ENCODE peak calls at places on chromosomes 11 and 22, in ten cellular contexts. R, L, J, U, M, B, D, H, E and P are unnamed samples.

GRCh38 chr11:126348806-126349582 is 6.5 kb upstream of the ST3GAL4 start:
- DNase-seq in R (no peak), L (no peak), J (no peak), U (no peak), M (peak; percentile 67), B (no peak), D (no peak), H (no peak), E (no peak), P (no peak)

GRCh38 chr11:83681045-83681781 is 395.0 kb upstream of the CCDC90B start:
- DNase-seq in R (no peak), L (no peak), J (no peak), U (no peak), M (no peak), B (peak; percentile 15), D (no peak), H (no peak), E (no peak), P (no peak)

GRCh38 chr11:15073361-15074205 is at the start of gene CALCB:
- DNase-seq in R (no peak), L (no peak), J (no peak), U (no peak), M (peak; percentile 17), B (no peak), D (no peak), H (no peak), E (no peak), P (peak; percentile 68)

GRCh38 chr11:41281131-41281742 is 178.2 kb downstream of the LRRC4C start:
- DNase-seq in R (no peak), L (peak; percentile 50), J (no peak), U (no peak), M (no peak), B (no peak), D (no peak), H (peak; percentile 7), E (no peak), P (no peak)

GRCh38 chr11:73219396-73220285 is 1.6 kb downstream of the P2RY2 start:
- DNase-seq in R (no peak), L (no peak), J (no peak), U (no peak), M (no peak), B (no peak), D (no peak), H (no peak), E (no peak), P (no peak)

GRCh38 chr11:131839326-131839725 is 468.9 kb downstream of the NTM start:
- DNase-seq in R (no peak), L (peak; percentile 8), J (no peak), U (peak; percentile 28), M (no peak), B (no peak), D (no peak), H (no peak), E (no peak), P (no peak)

GRCh38 chr22:20565761-20566160 is 58.4 kb downstream of the MED15 start:
- DNase-seq in R (no peak), L (no peak), J (no peak), U (no peak), M (no peak), B (no peak), D (no peak), H (no peak), E (no peak), P (no peak)

GRCh38 chr22:26616650-26617049 is 1.2 kb downstream of the CRYBB1 start:
- DNase-seq in R (no peak), L (no peak), J (no peak), U (no peak), M (no peak), B (no peak), D (no peak), H (no peak), E (no peak), P (no peak)

GRCh38 chr11:34866375-34866774 is 49.8 kb downstream of the APIP start:
- DNase-seq in R (no peak), L (no peak), J (no peak), U (no peak), M (peak; percentile 45), B (no peak), D (no peak), H (peak; percentile 59), E (no peak), P (no peak)

GRCh38 chr11:34865261-34865660 is 50.9 kb downstream of the APIP start:
- DNase-seq in R (no peak), L (no peak), J (no peak), U (no peak), M (no peak), B (no peak), D (no peak), H (no peak), E (no peak), P (no peak)

GRCh38 chr11:34874202-34874601 is 42.0 kb downstream of the APIP start:
- DNase-seq in R (no peak), L (no peak), J (no peak), U (no peak), M (no peak), B (no peak), D (no peak), H (no peak), E (no peak), P (no peak)

GRCh38 chr11:34870548-34871209 is 45.5 kb downstream of the APIP start:
- DNase-seq in R (no peak), L (no peak), J (no peak), U (no peak), M (no peak), B (no peak), D (no peak), H (no peak), E (no peak), P (no peak)

GRCh38 chr11:34869425-34869824 is 46.8 kb downstream of the APIP start:
- DNase-seq in R (no peak), L (no peak), J (no peak), U (peak; percentile 20), M (no peak), B (no peak), D (no peak), H (no peak), E (no peak), P (no peak)
- TF ChIP-seq CTCF in R (no peak), L (peak; percentile 54), J (no peak), U (peak; percentile 39), M (peak; percentile 22), B (peak; percentile 39), D (no peak), H (peak; percentile 13), E (peak; percentile 22), P (peak; percentile 49)

GRCh38 chr11:32478277-32478731 is 43.0 kb upstream of the WT1 start:
- DNase-seq in R (peak; percentile 47), L (no peak), J (peak; percentile 33), U (no peak), M (peak; percentile 8), B (no peak), D (peak; percentile 54), H (no peak), E (no peak), P (no peak)
- TF ChIP-seq CTCF in R (no peak), L (no peak), J (no peak), U (no peak), M (no peak), B (no peak), D (no peak), H (no peak), E (no peak), P (no peak)

GRCh38 chr11:62621567-62622470 is at the start of gene B3GAT3:
- DNase-seq in R (peak; percentile 99), L (peak; percentile 96), J (peak; percentile 99), U (peak; percentile 99), M (peak; percentile 98), B (peak; percentile 100), D (peak; percentile 99), H (peak; percentile 91), E (peak; percentile 96), P (peak; percentile 98)

GRCh38 chr11:62622476-62622875 is 690 bp upstream of the B3GAT3 start:
- DNase-seq in R (no peak), L (no peak), J (no peak), U (no peak), M (no peak), B (no peak), D (no peak), H (no peak), E (no peak), P (no peak)

GRCh38 chr11:62632492-62632891 is 10.7 kb upstream of the B3GAT3 start:
- DNase-seq in R (no peak), L (no peak), J (no peak), U (no peak), M (no peak), B (no peak), D (no peak), H (no peak), E (no peak), P (no peak)

DNA sequence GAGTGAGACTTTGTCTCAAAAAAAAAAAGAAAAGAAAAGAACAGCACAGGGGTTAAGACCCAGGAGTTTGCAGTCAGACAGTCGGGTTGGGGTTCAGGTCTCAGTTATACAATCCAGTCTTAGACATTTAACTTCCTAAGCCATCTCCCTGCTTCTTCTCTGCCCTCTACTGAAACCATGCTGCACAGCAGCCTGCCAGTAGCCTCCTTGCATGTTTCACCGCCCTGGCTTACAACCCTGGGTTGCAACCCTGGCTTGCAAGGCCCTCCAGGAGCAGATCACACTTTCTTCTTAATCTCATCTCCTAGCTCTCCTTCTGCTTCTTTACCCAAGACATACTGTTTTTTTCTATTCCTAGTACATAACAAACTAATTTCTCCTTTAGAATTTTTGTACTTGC is 5.9 kb upstream of the B3GAT3 start:
- DNase-seq in R (no peak), L (no peak), J (no peak), U (no peak), M (no peak), B (no peak), D (no peak), H (no peak), E (no peak), P (no peak)
- TF ChIP-seq CTCF in R (no peak), L (peak; percentile 24), J (no peak), U (peak; percentile 36), M (peak; percentile 13), B (no peak), D (no peak), H (no peak), E (no peak), P (no peak)

GRCh38 chr11:77188912-77189491 is 61.0 kb downstream of the MYO7A start:
- DNase-seq in R (no peak), L (no peak), J (no peak), U (no peak), M (no peak), B (no peak), D (no peak), H (no peak), E (no peak), P (no peak)

GRCh38 chr11:77189588-77190210 is 61.7 kb downstream of the MYO7A start:
- DNase-seq in R (no peak), L (no peak), J (no peak), U (no peak), M (no peak), B (no peak), D (no peak), H (no peak), E (no peak), P (no peak)

GRCh38 chr11:77187776-77188175 is 59.7 kb downstream of the MYO7A start:
- DNase-seq in R (no peak), L (no peak), J (no peak), U (no peak), M (no peak), B (no peak), D (no peak), H (no peak), E (no peak), P (no peak)

GRCh38 chr11:77187105-77187750 is 59.2 kb downstream of the MYO7A start:
- DNase-seq in R (no peak), L (no peak), J (no peak), U (no peak), M (no peak), B (no peak), D (no peak), H (no peak), E (no peak), P (no peak)

GRCh38 chr11:77188323-77188911 is 60.4 kb downstream of the MYO7A start:
- DNase-seq in R (peak; percentile 88), L (peak; percentile 70), J (peak; percentile 87), U (peak; percentile 76), M (peak; percentile 82), B (no peak), D (peak; percentile 77), H (peak; percentile 28), E (peak; percentile 53), P (peak; percentile 87)
- TF ChIP-seq CTCF in R (peak; percentile 72), L (peak; percentile 96), J (peak; percentile 70), U (peak; percentile 88), M (peak; percentile 88), B (peak; percentile 87), D (peak; percentile 82), H (peak; percentile 94), E (peak; percentile 95), P (peak; percentile 89)